ENCODE peak calls at places on chromosomes 16 and 17, in six cellular contexts. G, P, W, T, Y and K are unnamed samples.
A peak's percentile ranks its signal among the peaks of the same experiment; 100 is the strongest.

GRCh38 chr16:59470556-59470955 is 736.4 kb upstream of the GOT2 start:
- DNase-seq in G (no peak), P (no peak), W (no peak), T (no peak), Y (no peak), K (no peak)

GRCh38 chr16:4506450-4506849 is 30.3 kb downstream of the HMOX2 start:
- DNase-seq in G (peak; percentile 59), P (peak; percentile 63), W (peak; percentile 82), T (peak; percentile 61), Y (no peak), K (peak; percentile 59)

GRCh38 chr17:8121531-8122390 is 2.1 kb downstream of the HES7 start:
- DNase-seq in G (peak; percentile 49), P (peak; percentile 67), W (peak; percentile 55), T (peak; percentile 45), Y (no peak), K (peak; percentile 57)

GRCh38 chr17:62887437-62887836 is 78.6 kb upstream of the TANC2 start:
- DNase-seq in G (no peak), P (no peak), W (no peak), T (no peak), Y (no peak), K (no peak)

GRCh38 chr17:37361543-37361942 is 14.2 kb upstream of the C17orf78 start:
- DNase-seq in G (no peak), P (no peak), W (no peak), T (no peak), Y (no peak), K (peak; percentile 96)

GRCh38 chr16:73064227-73064995 is 16.5 kb upstream of the ZFHX3 start:
- DNase-seq in G (no peak), P (no peak), W (peak; percentile 78), T (peak; percentile 87), Y (no peak), K (peak; percentile 51)

GRCh38 chr17:35944151-35944550 is 638 bp upstream of the LYZL6 start:
- DNase-seq in G (no peak), P (no peak), W (no peak), T (no peak), Y (no peak), K (no peak)

GRCh38 chr17:59521465-59522126 is 43.8 kb upstream of the DHX40 start:
- DNase-seq in G (peak; percentile 59), P (peak; percentile 75), W (peak; percentile 59), T (peak; percentile 11), Y (peak; percentile 21), K (peak; percentile 22)

GRCh38 chr16:75288596-75289120 is 37.2 kb upstream of the BCAR1 start:
- DNase-seq in G (peak; percentile 43), P (no peak), W (no peak), T (no peak), Y (no peak), K (no peak)

GRCh38 chr16:10997485-10997884 is 53.1 kb downstream of the CLEC16A start:
- DNase-seq in G (no peak), P (no peak), W (no peak), T (no peak), Y (no peak), K (no peak)

GRCh38 chr16:58411736-58412614 is 19.7 kb downstream of the GINS3 start:
- DNase-seq in G (no peak), P (no peak), W (no peak), T (no peak), Y (no peak), K (peak; percentile 19)

GRCh38 chr17:2212328-2212981 is 91.1 kb downstream of the SMG6 start:
- DNase-seq in G (no peak), P (no peak), W (peak; percentile 79), T (peak; percentile 98), Y (no peak), K (no peak)

GRCh38 chr17:40530531-40530987 is 29.1 kb upstream of the TNS4 start:
- DNase-seq in G (no peak), P (no peak), W (no peak), T (no peak), Y (no peak), K (no peak)

GRCh38 chr16:56450901-56451752 is at the start of the genes NUDT21 and OGFOD1:
- DNase-seq in G (peak; percentile 87), P (peak; percentile 95), W (peak; percentile 98), T (peak; percentile 98), Y (peak; percentile 93), K (peak; percentile 95)
- TF ChIP-seq CTCF in G (no peak), P (no peak), W (no peak), T (no peak), Y (peak; percentile 2), K (no peak)

GRCh38 chr16:68281368-68282063 is 17.2 kb downstream of the SLC7A6 start:
- DNase-seq in G (peak; percentile 43), P (no peak), W (no peak), T (no peak), Y (no peak), K (no peak)
- H3K27ac ChIP-seq in G (peak overlapping the region; percentile 1), P (no peak overlapping the region), W (no peak overlapping the region), T (no peak overlapping the region), Y (no peak overlapping the region), K (no peak overlapping the region)

GRCh38 chr17:61578645-61579044 is 12.4 kb downstream of the NACA2 start:
- DNase-seq in G (no peak), P (no peak), W (no peak), T (no peak), Y (no peak), K (no peak)

GRCh38 chr17:61580502-61580901 is 10.5 kb downstream of the NACA2 start:
- DNase-seq in G (no peak), P (no peak), W (no peak), T (no peak), Y (no peak), K (no peak)

GRCh38 chr17:61579382-61579781 is 11.6 kb downstream of the NACA2 start:
- DNase-seq in G (no peak), P (no peak), W (no peak), T (no peak), Y (no peak), K (no peak)

GRCh38 chr17:61581611-61582349 is 9.2 kb downstream of the NACA2 start:
- DNase-seq in G (no peak), P (no peak), W (peak; percentile 2), T (no peak), Y (no peak), K (peak; percentile 17)

GRCh38 chr17:61579961-61580360 is 11.1 kb downstream of the NACA2 start:
- DNase-seq in G (no peak), P (no peak), W (peak; percentile 28), T (no peak), Y (no peak), K (no peak)
- H3K27me3 ChIP-seq in G (no peaks in the 10 kb centered on the region), P (peaks cover 40% of the 10 kb centered on the region), W (no peaks in the 10 kb centered on the region), T (peaks cover 9% of the 10 kb centered on the region), Y (no peaks in the 10 kb centered on the region), K (peaks cover 14% of the 10 kb centered on the region)

GRCh38 chr17:41962768-41963434 is 3.7 kb upstream of the CNP start:
- DNase-seq in G (peak; percentile 72), P (peak; percentile 81), W (peak; percentile 53), T (peak; percentile 17), Y (peak; percentile 21), K (peak; percentile 28)
- TF ChIP-seq CTCF in G (peak; percentile 91), P (peak; percentile 88), W (peak; percentile 85), T (peak; percentile 81), Y (peak; percentile 93), K (peak; percentile 88)